ENCODE peak calls at places on chromosomes 6 and 20, in four cellular contexts. One of them, this sample, is unnamed. For H3K36me3, the result is how much of the 10 kb centered on the place peaks cover.

GRCh38 chr20:58515240-58516212 is at the start of gene APCDD1L:
- DNase-seq in endodermal cell: peak
- DNase-seq in tibial artery: peak
- DNase-seq in BJ: no peak
- DNase-seq in this sample: no peak

GRCh38 chr20:4067600-4068261 is 52.4 kb upstream of the RNF24 start:
- DNase-seq in endodermal cell: peak
- DNase-seq in tibial artery: peak
- DNase-seq in BJ: no peak
- DNase-seq in this sample: no peak

GRCh38 chr20:25245461-25245860 is 2.4 kb upstream of the PYGB start:
- DNase-seq in endodermal cell: peak
- DNase-seq in tibial artery: no peak
- DNase-seq in BJ: no peak
- DNase-seq in this sample: no peak

GRCh38 chr20:10812738-10813327 is 139.0 kb upstream of the JAG1 start:
- DNase-seq in endodermal cell: no peak
- DNase-seq in tibial artery: no peak
- DNase-seq in BJ: no peak
- DNase-seq in this sample: no peak

GRCh38 chr6:5665173-5665572 is 341.6 kb downstream of the NRN1 start:
- DNase-seq in endodermal cell: no peak
- DNase-seq in tibial artery: no peak
- DNase-seq in BJ: no peak
- DNase-seq in this sample: no peak

GRCh38 chr6:31965700-31966099 is 6.2 kb downstream of the DXO start:
- DNase-seq in endodermal cell: no peak
- DNase-seq in tibial artery: no peak
- DNase-seq in BJ: no peak
- DNase-seq in this sample: no peak

GRCh38 chr20:60254901-60255411 is 296.7 kb downstream of the CDH26 start:
- DNase-seq in endodermal cell: no peak
- DNase-seq in tibial artery: no peak
- DNase-seq in BJ: peak
- DNase-seq in this sample: peak

GRCh38 chr6:4612636-4613171 is 163.5 kb upstream of the CDYL start:
- DNase-seq in endodermal cell: no peak
- DNase-seq in tibial artery: peak
- DNase-seq in BJ: no peak
- DNase-seq in this sample: no peak

GRCh38 chr20:23440004-23440403 is 519 bp downstream of the CSTL1 start:
- DNase-seq in endodermal cell: no peak
- DNase-seq in tibial artery: no peak
- DNase-seq in BJ: no peak
- DNase-seq in this sample: no peak

GRCh38 chr6:28910901-28911680 is 12.7 kb downstream of the TRIM27 start:
- DNase-seq in endodermal cell: no peak
- DNase-seq in tibial artery: no peak
- DNase-seq in BJ: no peak
- DNase-seq in this sample: no peak

GRCh38 chr20:51700809-51701285 is 67.3 kb downstream of the ATP9A start:
- DNase-seq in endodermal cell: peak
- DNase-seq in tibial artery: no peak
- DNase-seq in BJ: no peak
- DNase-seq in this sample: no peak

GRCh38 chr6:145278163-145278807 is 457.0 kb downstream of the EPM2A start:
- DNase-seq in endodermal cell: no peak
- DNase-seq in tibial artery: no peak
- DNase-seq in BJ: peak
- DNase-seq in this sample: no peak

GRCh38 chr20:39879296-39879695 is 809.7 kb downstream of the MAFB start:
- DNase-seq in endodermal cell: no peak
- DNase-seq in tibial artery: no peak
- DNase-seq in BJ: no peak
- DNase-seq in this sample: no peak

GRCh38 chr20:63553933-63554290 is at the start of gene FNDC11:
- DNase-seq in endodermal cell: peak
- DNase-seq in tibial artery: no peak
- DNase-seq in BJ: no peak
- DNase-seq in this sample: no peak

GRCh38 chr20:63498950-63499332 is at the start of gene EEF1A2:
- DNase-seq in endodermal cell: peak
- DNase-seq in tibial artery: no peak
- DNase-seq in BJ: no peak
- DNase-seq in this sample: no peak

GRCh38 chr20:36202891-36203338 is 33.4 kb upstream of the AAR2 start:
- DNase-seq in endodermal cell: peak
- DNase-seq in tibial artery: peak
- DNase-seq in BJ: no peak
- DNase-seq in this sample: peak

GRCh38 chr6:30570760-30571084 is 520 bp upstream of the ABCF1 start:
- DNase-seq in endodermal cell: no peak
- DNase-seq in tibial artery: peak
- DNase-seq in BJ: no peak
- DNase-seq in this sample: no peak

GRCh38 chr6:154842828-154843227 is 109.6 kb downstream of the SCAF8 start:
- DNase-seq in endodermal cell: no peak
- DNase-seq in tibial artery: no peak
- DNase-seq in BJ: no peak
- DNase-seq in this sample: no peak

GRCh38 chr20:50992733-50993457 is 30.0 kb downstream of the KCNG1 start:
- DNase-seq in endodermal cell: peak
- DNase-seq in tibial artery: no peak
- DNase-seq in BJ: no peak
- DNase-seq in this sample: no peak

GRCh38 chr20:57714409-57715267 is 4.8 kb upstream of the PMEPA1 start:
- DNase-seq in endodermal cell: no peak
- DNase-seq in tibial artery: no peak
- DNase-seq in BJ: no peak
- DNase-seq in this sample: no peak

GRCh38 chr20:47718398-47718797 is 66.9 kb downstream of the SULF2 start:
- DNase-seq in endodermal cell: no peak
- DNase-seq in tibial artery: no peak
- DNase-seq in BJ: no peak
- DNase-seq in this sample: no peak

GRCh38 chr6:137008204-137008603 is 36.6 kb downstream of the IL20RA start:
- DNase-seq in endodermal cell: no peak
- DNase-seq in tibial artery: no peak
- DNase-seq in BJ: no peak
- DNase-seq in this sample: no peak

GRCh38 chr20:49794336-49795124 is 18.1 kb upstream of the SLC9A8 start:
- DNase-seq in endodermal cell: no peak
- DNase-seq in tibial artery: no peak
- DNase-seq in BJ: no peak
- DNase-seq in this sample: no peak

GRCh38 chr6:22036267-22036666 is 260.6 kb downstream of the PRL start:
- DNase-seq in endodermal cell: peak
- DNase-seq in tibial artery: no peak
- DNase-seq in BJ: no peak
- DNase-seq in this sample: no peak

GRCh38 chr20:49163696-49164095 is 24.4 kb downstream of the STAU1 start:
- DNase-seq in endodermal cell: no peak
- DNase-seq in tibial artery: no peak
- DNase-seq in BJ: no peak
- DNase-seq in this sample: no peak

GRCh38 chr20:31606928-31607639 is 2.0 kb downstream of the ID1 start:
- DNase-seq in endodermal cell: peak
- DNase-seq in tibial artery: no peak
- DNase-seq in BJ: no peak
- DNase-seq in this sample: no peak

GRCh38 chr6:36758516-36759176 is 61.0 kb downstream of the RAB44 start:
- DNase-seq in endodermal cell: peak
- DNase-seq in tibial artery: no peak
- DNase-seq in BJ: no peak
- DNase-seq in this sample: no peak

GRCh38 chr20:44460795-44461141 is 14.9 kb upstream of the TTPAL start:
- DNase-seq in endodermal cell: no peak
- DNase-seq in tibial artery: no peak
- DNase-seq in BJ: no peak
- DNase-seq in this sample: no peak

GRCh38 chr6:154683756-154684523 is 49.3 kb upstream of the SCAF8 start:
- DNase-seq in endodermal cell: no peak
- DNase-seq in tibial artery: no peak
- DNase-seq in BJ: no peak
- DNase-seq in this sample: no peak

GRCh38 chr6:39543117-39543516 is 182.1 kb downstream of the KIF6 start:
- DNase-seq in endodermal cell: no peak
- DNase-seq in tibial artery: peak
- DNase-seq in BJ: no peak
- DNase-seq in this sample: no peak

GRCh38 chr20:37364927-37365272 is 19.0 kb downstream of the SRC start:
- DNase-seq in endodermal cell: peak
- DNase-seq in tibial artery: no peak
- DNase-seq in BJ: no peak
- DNase-seq in this sample: no peak
- H3K36me3 ChIP-seq in endodermal cell: half or more
- H3K36me3 ChIP-seq in tibial artery: under half
- H3K36me3 ChIP-seq in BJ: under half
- H3K36me3 ChIP-seq in this sample: under half

DNA sequence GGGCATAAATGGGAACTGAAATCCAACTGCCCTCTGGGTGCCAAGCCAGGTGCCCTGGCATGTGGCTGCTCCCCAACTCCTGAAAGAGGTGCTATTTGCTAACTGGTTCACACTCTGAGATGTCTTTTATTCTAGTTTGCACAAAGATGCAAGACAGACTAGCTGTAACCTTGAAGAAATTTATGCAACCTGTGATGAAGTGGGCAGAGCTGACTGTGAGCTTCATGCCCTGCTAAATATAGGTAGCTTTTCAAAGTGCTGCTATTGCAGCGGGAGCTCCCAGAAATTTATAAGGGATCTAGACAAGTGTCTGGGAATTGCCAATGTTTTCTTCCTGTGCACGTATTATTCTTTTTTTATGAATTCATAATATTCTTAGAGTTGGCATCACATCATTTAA is 517.5 kb downstream of the RNF144B start:
- DNase-seq in endodermal cell: no peak
- DNase-seq in tibial artery: no peak
- DNase-seq in BJ: no peak
- DNase-seq in this sample: no peak
- H3K36me3 ChIP-seq in endodermal cell: under half
- H3K36me3 ChIP-seq in tibial artery: under half
- H3K36me3 ChIP-seq in BJ: under half
- H3K36me3 ChIP-seq in this sample: under half

GRCh38 chr6:113959235-113959634 is 11.7 kb downstream of the HDAC2 start:
- DNase-seq in endodermal cell: no peak
- DNase-seq in tibial artery: no peak
- DNase-seq in BJ: no peak
- DNase-seq in this sample: no peak
- H3K36me3 ChIP-seq in endodermal cell: half or more
- H3K36me3 ChIP-seq in tibial artery: under half
- H3K36me3 ChIP-seq in BJ: under half
- H3K36me3 ChIP-seq in this sample: under half

GRCh38 chr6:142861711-142862110 is 83.3 kb downstream of the HIVEP2 start:
- DNase-seq in endodermal cell: no peak
- DNase-seq in tibial artery: no peak
- DNase-seq in BJ: no peak
- DNase-seq in this sample: no peak
- H3K36me3 ChIP-seq in endodermal cell: under half
- H3K36me3 ChIP-seq in tibial artery: under half
- H3K36me3 ChIP-seq in BJ: under half
- H3K36me3 ChIP-seq in this sample: under half

GRCh38 chr6:111772274-111772780 is 100.9 kb downstream of the FYN start:
- DNase-seq in endodermal cell: no peak
- DNase-seq in tibial artery: no peak
- DNase-seq in BJ: no peak
- DNase-seq in this sample: no peak
- H3K36me3 ChIP-seq in endodermal cell: under half
- H3K36me3 ChIP-seq in tibial artery: under half
- H3K36me3 ChIP-seq in BJ: under half
- H3K36me3 ChIP-seq in this sample: under half

DNA sequence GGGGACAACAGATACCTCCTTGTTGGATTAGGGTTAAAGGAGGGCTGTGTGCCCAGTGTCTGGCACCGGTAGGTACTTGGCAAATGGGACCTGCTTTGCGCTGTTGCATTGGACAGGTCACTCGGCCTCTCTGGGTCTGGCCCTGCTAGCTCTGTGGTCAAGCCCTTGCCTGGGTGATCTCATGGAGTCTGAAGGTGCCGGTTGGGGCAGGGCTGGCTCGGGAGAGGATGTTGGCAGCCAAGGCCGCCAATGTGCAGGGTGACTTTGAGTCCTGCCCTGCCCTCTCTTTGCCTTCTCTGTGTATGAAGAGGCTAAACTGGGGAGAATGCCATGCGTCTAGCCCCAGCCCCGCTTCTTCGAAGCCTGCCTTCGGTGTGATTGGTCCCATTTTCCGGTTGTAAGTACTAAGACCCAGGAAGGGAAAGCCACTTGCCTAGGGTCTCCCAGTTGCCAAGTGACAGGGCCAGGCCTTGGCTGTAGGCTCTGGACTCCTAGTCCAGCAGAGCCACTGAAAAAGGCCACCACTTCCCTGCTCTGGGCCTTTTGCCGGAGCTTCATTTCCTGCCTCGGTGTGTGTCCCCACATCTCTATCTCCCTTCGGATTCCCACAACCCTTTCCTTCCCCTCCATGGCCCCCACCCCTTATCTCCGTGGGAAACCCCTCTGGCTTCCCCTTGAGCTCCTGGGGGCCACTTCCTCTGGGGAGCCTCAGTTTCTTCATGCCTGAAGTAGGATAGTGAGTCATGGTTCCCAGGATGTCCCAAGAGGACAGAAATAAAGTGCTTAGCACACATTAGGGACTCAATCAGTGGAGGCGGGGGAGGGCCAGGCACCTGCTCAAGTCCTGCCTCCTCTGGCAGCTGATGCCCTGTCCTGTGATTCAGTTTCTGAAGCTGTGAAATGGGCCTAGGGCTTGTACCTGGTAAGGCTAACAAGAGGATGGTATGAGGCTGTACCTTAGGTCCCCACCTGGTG is 3.9 kb downstream of the SRC start:
- DNase-seq in endodermal cell: no peak
- DNase-seq in tibial artery: no peak
- DNase-seq in BJ: no peak
- DNase-seq in this sample: no peak
- H3K36me3 ChIP-seq in endodermal cell: half or more
- H3K36me3 ChIP-seq in tibial artery: under half
- H3K36me3 ChIP-seq in BJ: under half
- H3K36me3 ChIP-seq in this sample: under half

DNA sequence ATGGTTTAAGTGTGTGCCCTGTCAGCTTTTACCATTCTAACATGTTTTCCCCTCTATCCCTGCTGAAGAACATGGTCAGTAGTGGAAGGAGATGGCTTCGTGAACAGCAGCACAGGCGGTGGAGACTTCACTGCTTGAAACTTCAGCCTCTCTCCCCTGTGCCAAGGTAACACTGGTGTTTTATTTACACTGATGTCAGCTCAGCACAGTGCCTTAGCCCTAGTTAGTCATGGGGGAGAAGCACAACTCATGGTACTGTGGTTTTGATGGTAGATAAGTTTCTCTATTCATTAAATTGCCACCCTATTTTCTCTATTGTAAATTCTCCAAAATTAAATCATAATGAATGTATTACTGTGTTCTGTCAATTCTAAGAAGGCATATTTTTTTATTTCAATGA is 56.6 kb downstream of the MTHFD1L start:
- DNase-seq in endodermal cell: no peak
- DNase-seq in tibial artery: no peak
- DNase-seq in BJ: no peak
- DNase-seq in this sample: peak
- H3K36me3 ChIP-seq in endodermal cell: half or more
- H3K36me3 ChIP-seq in tibial artery: under half
- H3K36me3 ChIP-seq in BJ: under half
- H3K36me3 ChIP-seq in this sample: under half

GRCh38 chr6:15500901-15501805 is 161.7 kb downstream of the DTNBP1 start:
- DNase-seq in endodermal cell: no peak
- DNase-seq in tibial artery: no peak
- DNase-seq in BJ: no peak
- DNase-seq in this sample: no peak
- H3K36me3 ChIP-seq in endodermal cell: half or more
- H3K36me3 ChIP-seq in tibial artery: under half
- H3K36me3 ChIP-seq in BJ: under half
- H3K36me3 ChIP-seq in this sample: under half